ENCODE peak calls at places on chromosomes 5 and 9, in four cellular contexts. X is K562, Y is GM12878, V is HepG2. F is an unnamed sample.

GRCh38 chr5:130116972-130117371 is 212.7 kb downstream of the CHSY3 start:
- DNase-seq in X (no peak), Y (no peak), V (no peak), F (peak; percentile 12)

GRCh38 chr9:99391937-99392574 is 170.0 kb downstream of the SEC61B start:
- DNase-seq in X (no peak), Y (no peak), V (no peak), F (no peak)

GRCh38 chr5:91386120-91386519 is 3.0 kb upstream of the ARRDC3 start:
- DNase-seq in X (no peak), Y (no peak), V (no peak), F (no peak)

GRCh38 chr5:60248900-60249299 is 355.4 kb upstream of the PDE4D start:
- DNase-seq in X (no peak), Y (peak; percentile 70), V (no peak), F (no peak)

GRCh38 chr5:125346316-125346715 is 599.9 kb upstream of the ZNF608 start:
- DNase-seq in X (no peak), Y (no peak), V (no peak), F (no peak)

GRCh38 chr9:69433426-69433825 is 108.4 kb downstream of the ENTREP1 start:
- DNase-seq in X (no peak), Y (no peak), V (no peak), F (no peak)

GRCh38 chr9:114080773-114081440 is 2.8 kb upstream of the AMBP start:
- DNase-seq in X (no peak), Y (no peak), V (peak; percentile 99), F (no peak)

GRCh38 chr9:131104016-131104740 is 7.8 kb downstream of the AIF1L start:
- DNase-seq in X (peak; percentile 65), Y (no peak), V (no peak), F (no peak)

GRCh38 chr5:173823721-173824567 is 64.2 kb upstream of the CPEB4 start:
- DNase-seq in X (no peak), Y (no peak), V (peak; percentile 98), F (no peak)

GRCh38 chr9:91949946-91950664 is at the start of gene ROR2:
- DNase-seq in X (peak; percentile 91), Y (no peak), V (no peak), F (peak; percentile 86)

GRCh38 chr5:10145922-10146321 is 103.8 kb downstream of the ATPSCKMT start:
- DNase-seq in X (no peak), Y (peak; percentile 5), V (peak; percentile 20), F (no peak)

GRCh38 chr9:95876595-95876994 is 1.1 kb downstream of the ERCC6L2 start:
- DNase-seq in X (no peak), Y (no peak), V (peak; percentile 12), F (no peak)

GRCh38 chr5:135328128-135328687 is 70.8 kb downstream of the MACROH2A1 start:
- DNase-seq in X (no peak), Y (no peak), V (no peak), F (no peak)

GRCh38 chr5:53679261-53679660 is 118.8 kb downstream of the NDUFS4 start:
- DNase-seq in X (no peak), Y (no peak), V (no peak), F (no peak)

GRCh38 chr5:172412724-172413260 is 41.5 kb downstream of the SH3PXD2B start:
- DNase-seq in X (no peak), Y (peak; percentile 16), V (no peak), F (no peak)

GRCh38 chr9:132630811-132631210 is 39.0 kb downstream of the DDX31 start:
- DNase-seq in X (no peak), Y (no peak), V (no peak), F (no peak)

GRCh38 chr9:36996677-36997076 is 37.4 kb downstream of the PAX5 start:
- DNase-seq in X (no peak), Y (no peak), V (no peak), F (no peak)

GRCh38 chr9:35700031-35700430 is 10.3 kb upstream of the TPM2 start:
- DNase-seq in X (no peak), Y (no peak), V (no peak), F (no peak)

GRCh38 chr9:35697486-35697885 is 7.8 kb upstream of the TPM2 start:
- DNase-seq in X (no peak), Y (no peak), V (no peak), F (no peak)

GRCh38 chr9:35698231-35698630 is 8.5 kb upstream of the TPM2 start:
- DNase-seq in X (no peak), Y (no peak), V (no peak), F (no peak)

GRCh38 chr9:35695801-35696420 is 6.2 kb upstream of the TPM2 start:
- DNase-seq in X (no peak), Y (no peak), V (no peak), F (no peak)

GRCh38 chr9:35696520-35697215 is 6.9 kb upstream of the TPM2 start:
- DNase-seq in X (peak; percentile 69), Y (no peak), V (peak; percentile 59), F (peak; percentile 81)
- TF ChIP-seq CREM in X (no peak), Y (no peak), V (no peak), F (no peak)

GRCh38 chr9:24464321-24464951 is 81.3 kb downstream of the IZUMO3 start:
- DNase-seq in X (no peak), Y (no peak), V (no peak), F (no peak)
- TF ChIP-seq CREM in X (no peak), Y (no peak), V (no peak), F (no peak)

GRCh38 chr9:127495884-127496555 is 44.7 kb downstream of the LRSAM1 start:
- DNase-seq in X (no peak), Y (no peak), V (no peak), F (no peak)
- TF ChIP-seq CREM in X (no peak), Y (no peak), V (no peak), F (no peak)

GRCh38 chr9:93902780-93903655 is 52.1 kb downstream of the BARX1 start:
- DNase-seq in X (no peak), Y (no peak), V (no peak), F (peak; percentile 6)
- TF ChIP-seq CREM in X (no peak), Y (no peak), V (no peak), F (no peak)

DNA sequence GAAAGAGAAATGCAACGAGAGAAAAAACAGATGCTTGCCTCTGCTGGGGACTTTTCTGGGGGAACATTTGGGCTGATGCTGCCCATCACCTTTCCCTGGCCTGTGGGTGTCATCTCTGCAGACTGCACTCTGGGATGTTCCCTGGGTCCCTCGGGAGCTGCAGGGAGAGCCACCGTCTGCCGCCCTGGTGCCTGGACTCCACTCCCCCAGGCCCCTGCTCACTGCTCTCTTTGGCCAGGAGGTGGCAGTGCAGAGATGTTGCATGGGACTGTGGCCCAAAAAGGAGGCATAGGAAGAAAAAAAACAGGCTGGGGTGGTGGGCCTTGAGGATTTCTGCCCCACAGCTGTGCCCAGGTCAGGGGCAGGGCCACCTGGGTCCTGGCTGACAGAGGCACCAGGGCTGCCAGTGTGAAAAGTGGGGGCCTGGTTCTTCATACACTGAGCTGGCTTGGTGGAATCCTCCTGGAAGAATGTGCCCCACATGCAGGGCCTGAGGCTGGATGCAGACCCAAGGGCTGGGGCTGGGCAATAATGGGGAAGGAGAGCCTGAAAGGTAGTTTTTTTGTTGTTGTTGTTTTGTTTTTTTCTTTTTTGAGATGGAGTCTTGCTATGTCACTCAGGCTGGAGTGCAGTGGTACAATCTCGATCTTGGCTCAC is 353.6 kb downstream of the SLIT3 start:
- DNase-seq in X (peak; percentile 48), Y (no peak), V (peak; percentile 36), F (peak; percentile 84)
- TF ChIP-seq CREM in X (no peak), Y (no peak), V (no peak), F (no peak)

DNA sequence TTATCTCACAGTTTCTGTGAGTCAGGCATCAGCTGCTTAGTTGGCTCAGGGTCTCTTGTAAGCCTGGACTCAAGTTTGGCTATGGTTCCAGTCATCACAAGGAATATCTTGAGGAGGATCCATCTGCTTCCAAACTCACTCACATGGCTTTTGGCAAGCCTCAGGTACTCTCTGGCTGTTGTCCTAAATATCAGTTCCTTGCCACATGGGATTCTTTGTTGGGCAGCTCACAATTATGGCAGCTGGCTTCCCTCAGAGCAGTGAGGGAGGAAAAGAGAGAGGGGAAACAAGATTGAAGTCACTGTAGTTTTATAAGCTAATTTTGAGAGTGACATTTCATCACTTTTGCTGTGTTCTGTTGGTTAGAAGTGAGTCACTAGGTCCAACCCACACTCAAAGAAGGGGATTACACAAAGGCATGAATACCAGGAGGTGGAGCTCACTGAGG is 144.5 kb downstream of the GCNT1 start:
- DNase-seq in X (no peak), Y (no peak), V (no peak), F (no peak)
- TF ChIP-seq CREM in X (no peak), Y (no peak), V (no peak), F (no peak)